ENCODE peak calls at places on chromosomes 2 and 18, in five cellular contexts. F, C, Q, Y and B are unnamed samples.

GRCh38 chr2:26669099-26669498 is 23.4 kb upstream of the KCNK3 start:
- DNase-seq in Y (no peak), Q (no peak), C (no peak), F (no peak), B (no peak)

GRCh38 chr2:61853086-61853847 is 593 bp downstream of the FAM161A start:
- DNase-seq in F (peak), Q (peak), C (peak), Y (peak), B (no peak)

GRCh38 chr2:224041554-224041953 is 2.5 kb upstream of the SERPINE2 start:
- DNase-seq in Y (no peak), F (no peak), C (no peak), Q (no peak), B (no peak)

GRCh38 chr2:148161909-148162308 is 141.0 kb downstream of the MBD5 start:
- DNase-seq in F (no peak), Q (no peak), C (no peak), Y (no peak), B (no peak)

GRCh38 chr2:241888641-241889040 is 19.1 kb downstream of the RTP5 start:
- DNase-seq in Q (no peak), C (no peak), Y (peak), F (no peak), B (no peak)

GRCh38 chr2:38153476-38153875 is 77.5 kb upstream of the CYP1B1 start:
- DNase-seq in C (no peak), F (no peak), Q (no peak), Y (no peak), B (no peak)

GRCh38 chr2:38528008-38528442 is 74.7 kb downstream of the HNRNPLL start:
- DNase-seq in C (no peak), F (peak), Y (peak), Q (peak), B (no peak)

GRCh38 chr2:206415618-206416243 is 27.6 kb upstream of the ADAM23 start:
- DNase-seq in F (no peak), C (no peak), Y (no peak), Q (no peak), B (no peak)

GRCh38 chr2:161427413-161428239 is 11.5 kb downstream of the TBR1 start:
- DNase-seq in C (no peak), Q (peak), F (no peak), Y (no peak), B (no peak)

GRCh38 chr2:236308855-236309668 is 44.9 kb upstream of the ASB18 start:
- DNase-seq in F (no peak), Y (no peak), Q (no peak), C (no peak), B (no peak)

GRCh38 chr2:100178085-100178788 is 35.8 kb upstream of the AFF3 start:
- DNase-seq in Y (peak), F (no peak), Q (peak), C (peak), B (no peak)

GRCh38 chr18:45050712-45051639 is 370.3 kb downstream of the SETBP1 start:
- DNase-seq in F (no peak), Q (no peak), Y (no peak), C (no peak), B (no peak)

GRCh38 chr2:224359569-224359968 is 42.3 kb downstream of the FAM124B start:
- DNase-seq in C (no peak), Q (peak), F (no peak), Y (peak), B (no peak)

GRCh38 chr2:28296904-28297303 is 95.8 kb upstream of the FOSL2 start:
- DNase-seq in C (no peak), Q (no peak), F (no peak), Y (no peak), B (no peak)

GRCh38 chr2:219514196-219514761 is at the start of gene ASIC4:
- DNase-seq in Y (no peak), Q (no peak), F (no peak), C (no peak), B (no peak)

GRCh38 chr2:120983344-120983743 is 247.7 kb downstream of the GLI2 start:
- DNase-seq in C (no peak), Q (no peak), Y (no peak), F (no peak), B (no peak)

GRCh38 chr2:161165811-161166210 is 5.6 kb downstream of the TANK start:
- DNase-seq in Q (no peak), Y (no peak), C (no peak), F (no peak), B (no peak)

GRCh38 chr2:222424729-222425671 is 657 bp downstream of the SGPP2 start:
- DNase-seq in Q (peak), Y (no peak), C (peak), F (no peak), B (no peak)

GRCh38 chr2:216142540-216142939 is 33.4 kb downstream of the XRCC5 start:
- DNase-seq in Q (no peak), F (no peak), Y (no peak), C (no peak), B (no peak)

GRCh38 chr2:182406221-182406620 is 20.6 kb downstream of the PDE1A start:
- DNase-seq in C (no peak), Q (no peak), Y (no peak), F (no peak), B (no peak)

GRCh38 chr2:128323501-128323931 is 4.8 kb upstream of the HS6ST1 start:
- DNase-seq in Y (no peak), C (peak), Q (no peak), F (no peak), B (no peak)

GRCh38 chr2:32712870-32713269 is 85.0 kb downstream of the TTC27 start:
- DNase-seq in Y (no peak), C (no peak), F (no peak), Q (no peak), B (no peak)

GRCh38 chr2:99970292-99970868 is 172.0 kb downstream of the AFF3 start:
- DNase-seq in C (no peak), Y (no peak), Q (no peak), F (no peak), B (no peak)

GRCh38 chr2:14759086-14759485 is 126.6 kb downstream of the LRATD1 start:
- DNase-seq in Y (no peak), C (no peak), Q (no peak), F (no peak), B (no peak)

GRCh38 chr2:4972472-4972871 is 719.7 kb upstream of the SOX11 start:
- DNase-seq in Q (no peak), F (no peak), C (no peak), Y (no peak), B (no peak)

GRCh38 chr2:143075711-143076110 is 53.5 kb upstream of the ARHGAP15 start:
- DNase-seq in C (no peak), Y (no peak), F (no peak), Q (no peak), B (no peak)

GRCh38 chr2:239319261-239319661 is 81.6 kb downstream of the HDAC4 start:
- DNase-seq in Y (no peak), Q (peak), C (no peak), F (peak), B (no peak)

GRCh38 chr2:47008381-47009280 is 93.0 kb upstream of the MCFD2 start:
- DNase-seq in C (no peak), Q (peak), Y (no peak), F (no peak), B (no peak)

GRCh38 chr2:160144278-160144990 is 55.6 kb downstream of the ITGB6 start:
- DNase-seq in F (no peak), C (no peak), Q (no peak), Y (no peak), B (no peak)

GRCh38 chr2:186919272-186919671 is 70.3 kb upstream of the ZSWIM2 start:
- DNase-seq in Q (no peak), Y (no peak), C (no peak), F (no peak), B (no peak)

GRCh38 chr18:69230204-69230603 is 170.5 kb upstream of the DOK6 start:
- DNase-seq in C (no peak), F (no peak), Y (no peak), Q (peak), B (no peak)
- TF ChIP-seq CTCF in C (no peak), F (no peak), Y (no peak), Q (no peak), B (no peak)

DNA sequence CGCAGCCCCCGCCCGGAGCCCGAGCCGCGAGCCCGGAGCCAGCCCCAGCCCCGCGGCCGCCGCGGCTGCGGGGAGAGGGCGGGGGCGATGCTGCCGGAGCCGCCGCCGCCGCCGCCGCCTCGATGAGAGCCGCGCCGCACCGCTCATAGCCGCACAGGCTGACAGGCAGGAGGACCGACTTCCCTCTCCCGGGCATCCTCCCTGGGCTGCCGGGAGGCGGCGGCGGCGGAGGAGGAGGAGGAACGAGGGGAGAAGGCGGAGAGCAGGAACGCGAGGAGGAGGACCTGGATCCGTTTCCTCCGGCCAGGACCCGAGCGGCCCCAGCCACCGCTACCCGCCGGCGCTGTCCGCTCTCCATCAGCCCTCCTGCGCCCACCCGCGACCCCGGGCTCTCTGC is 370 bp downstream of the KLHL29 start:
- DNase-seq in C (peak), Q (no peak), Y (peak), F (no peak), B (no peak)
- TF ChIP-seq CTCF in C (no peak), Q (no peak), Y (no peak), F (no peak), B (no peak)

GRCh38 chr2:185473838-185474237 is 264.8 kb upstream of the FSIP2 start:
- DNase-seq in Y (no peak), F (no peak), Q (no peak), C (no peak), B (no peak)

GRCh38 chr2:185477452-185477851 is 261.2 kb upstream of the FSIP2 start:
- DNase-seq in Y (no peak), Q (no peak), F (no peak), C (no peak), B (no peak)

GRCh38 chr2:185472574-185472973 is 266.0 kb upstream of the FSIP2 start:
- DNase-seq in Q (no peak), Y (no peak), C (no peak), F (no peak), B (no peak)

GRCh38 chr2:185471441-185471840 is 267.2 kb upstream of the FSIP2 start:
- DNase-seq in F (no peak), Q (no peak), C (no peak), Y (no peak), B (no peak)

DNA sequence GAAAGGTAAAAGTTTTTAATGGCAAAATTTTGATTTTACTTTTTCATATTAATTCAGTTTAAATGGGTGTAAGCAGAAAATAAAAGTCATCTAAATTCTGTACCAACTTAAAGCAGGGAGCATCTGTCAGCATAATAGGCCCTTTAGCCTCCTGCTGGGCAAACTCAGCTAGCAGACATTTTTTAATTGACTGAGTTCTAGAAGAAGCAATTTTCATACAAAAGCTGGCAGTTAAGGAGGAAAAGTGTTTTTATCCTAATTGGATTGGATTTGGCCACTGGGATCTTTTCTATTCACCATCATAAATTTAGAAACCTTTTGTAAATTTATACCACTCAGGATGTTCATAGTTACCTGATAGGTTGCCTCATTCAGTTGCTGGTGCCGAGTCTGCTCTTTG is 262.7 kb upstream of the FSIP2 start:
- DNase-seq in Q (no peak), C (no peak), F (no peak), Y (no peak), B (no peak)
- TF ChIP-seq CTCF in Q (no peak), C (no peak), F (no peak), Y (no peak), B (no peak)

DNA sequence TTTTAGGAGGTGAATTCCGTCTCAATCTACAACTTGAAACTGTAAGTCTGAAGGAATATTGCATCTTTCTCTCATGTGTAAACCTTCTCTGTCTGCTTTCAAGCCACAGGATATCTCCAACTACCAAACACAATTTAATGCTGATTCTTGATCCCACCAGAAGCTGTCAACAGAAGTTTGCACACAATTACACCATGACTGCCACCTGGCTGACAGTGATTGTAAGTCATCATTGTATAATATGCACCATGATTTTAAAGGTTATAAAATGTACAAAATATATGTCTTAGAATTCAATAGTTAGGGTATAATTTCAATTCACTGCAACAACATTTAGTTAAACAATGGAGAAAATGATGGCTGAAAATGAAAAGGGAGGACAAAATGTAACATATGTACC is 18.4 kb downstream of the PREPL start:
- DNase-seq in Y (peak), C (no peak), F (no peak), Q (no peak), B (no peak)
- TF ChIP-seq CTCF in Y (peak), C (peak), F (no peak), Q (peak), B (peak)

GRCh38 chr18:62944454-62944853 is 229.1 kb downstream of the PHLPP1 start:
- DNase-seq in F (no peak), C (no peak), Q (no peak), Y (no peak), B (no peak)
- TF ChIP-seq CTCF in F (no peak), C (no peak), Q (no peak), Y (no peak), B (peak)